ENCODE peak calls at places on chromosome 14, in nine cellular contexts. One of them, this sample, is unnamed.

GRCh38 chr14:33376510-33376909 is 437.8 kb downstream of the NPAS3 start:
- DNase-seq in tibial artery: no peak
- DNase-seq in T-helper 1 cell: no peak
- DNase-seq in iPS DF 19.7: no peak
- DNase-seq in choroid plexus epithelial cell: no peak
- DNase-seq in stimulated activated CD8-positive, alpha-beta memory T cell treated with anti-CD3 and anti-CD28 coated beads, Interleukin-12 subunit alpha, Interleukin-12 subunit beta, amount 100 ng/mL, for 1 hour: no peak
- DNase-seq in SHP77: peak
- DNase-seq in AG09319: no peak
- DNase-seq in H9: no peak
- DNase-seq in this sample: no peak

GRCh38 chr14:101442451-101442850 is 118.8 kb upstream of the DIO3 start:
- DNase-seq in tibial artery: no peak
- DNase-seq in T-helper 1 cell: peak
- DNase-seq in iPS DF 19.7: no peak
- DNase-seq in choroid plexus epithelial cell: no peak
- DNase-seq in stimulated activated CD8-positive, alpha-beta memory T cell treated with anti-CD3 and anti-CD28 coated beads, Interleukin-12 subunit alpha, Interleukin-12 subunit beta, amount 100 ng/mL, for 1 hour: peak
- DNase-seq in SHP77: no peak
- DNase-seq in AG09319: no peak
- DNase-seq in H9: no peak
- DNase-seq in this sample: no peak

GRCh38 chr14:103260629-103261124 is 73.4 kb upstream of the EIF5 start:
- DNase-seq in tibial artery: peak
- DNase-seq in T-helper 1 cell: no peak
- DNase-seq in iPS DF 19.7: no peak
- DNase-seq in choroid plexus epithelial cell: peak
- DNase-seq in stimulated activated CD8-positive, alpha-beta memory T cell treated with anti-CD3 and anti-CD28 coated beads, Interleukin-12 subunit alpha, Interleukin-12 subunit beta, amount 100 ng/mL, for 1 hour: no peak
- DNase-seq in SHP77: no peak
- DNase-seq in AG09319: peak
- DNase-seq in H9: no peak
- DNase-seq in this sample: peak

GRCh38 chr14:68468437-68469207 is 324.2 kb downstream of the ZFP36L1 start:
- DNase-seq in tibial artery: no peak
- DNase-seq in T-helper 1 cell: no peak
- DNase-seq in iPS DF 19.7: no peak
- DNase-seq in choroid plexus epithelial cell: peak
- DNase-seq in stimulated activated CD8-positive, alpha-beta memory T cell treated with anti-CD3 and anti-CD28 coated beads, Interleukin-12 subunit alpha, Interleukin-12 subunit beta, amount 100 ng/mL, for 1 hour: peak
- DNase-seq in SHP77: no peak
- DNase-seq in AG09319: no peak
- DNase-seq in H9: no peak
- DNase-seq in this sample: peak

GRCh38 chr14:61630399-61630798 is 64.9 kb upstream of the HIF1A start:
- DNase-seq in tibial artery: no peak
- DNase-seq in T-helper 1 cell: no peak
- DNase-seq in iPS DF 19.7: no peak
- DNase-seq in choroid plexus epithelial cell: no peak
- DNase-seq in stimulated activated CD8-positive, alpha-beta memory T cell treated with anti-CD3 and anti-CD28 coated beads, Interleukin-12 subunit alpha, Interleukin-12 subunit beta, amount 100 ng/mL, for 1 hour: no peak
- DNase-seq in SHP77: no peak
- DNase-seq in AG09319: no peak
- DNase-seq in H9: no peak
- DNase-seq in this sample: no peak

GRCh38 chr14:23043749-23044148 is 1.7 kb downstream of the PSMB11 start:
- DNase-seq in tibial artery: no peak
- DNase-seq in T-helper 1 cell: no peak
- DNase-seq in iPS DF 19.7: no peak
- DNase-seq in choroid plexus epithelial cell: no peak
- DNase-seq in stimulated activated CD8-positive, alpha-beta memory T cell treated with anti-CD3 and anti-CD28 coated beads, Interleukin-12 subunit alpha, Interleukin-12 subunit beta, amount 100 ng/mL, for 1 hour: no peak
- DNase-seq in SHP77: no peak
- DNase-seq in AG09319: no peak
- DNase-seq in H9: no peak
- DNase-seq in this sample: no peak

GRCh38 chr14:45249847-45250575 is 3.0 kb downstream of the MIS18BP1 start:
- DNase-seq in tibial artery: no peak
- DNase-seq in T-helper 1 cell: no peak
- DNase-seq in iPS DF 19.7: no peak
- DNase-seq in choroid plexus epithelial cell: peak
- DNase-seq in stimulated activated CD8-positive, alpha-beta memory T cell treated with anti-CD3 and anti-CD28 coated beads, Interleukin-12 subunit alpha, Interleukin-12 subunit beta, amount 100 ng/mL, for 1 hour: no peak
- DNase-seq in SHP77: no peak
- DNase-seq in AG09319: peak
- DNase-seq in H9: no peak
- DNase-seq in this sample: peak

GRCh38 chr14:35121026-35121886 is 534 bp downstream of the PPP2R3C start:
- DNase-seq in tibial artery: no peak
- DNase-seq in T-helper 1 cell: no peak
- DNase-seq in iPS DF 19.7: no peak
- DNase-seq in choroid plexus epithelial cell: peak
- DNase-seq in stimulated activated CD8-positive, alpha-beta memory T cell treated with anti-CD3 and anti-CD28 coated beads, Interleukin-12 subunit alpha, Interleukin-12 subunit beta, amount 100 ng/mL, for 1 hour: no peak
- DNase-seq in SHP77: peak
- DNase-seq in AG09319: no peak
- DNase-seq in H9: no peak
- DNase-seq in this sample: peak

GRCh38 chr14:105216490-105217247 is 31.7 kb upstream of the BTBD6 start:
- DNase-seq in tibial artery: no peak
- DNase-seq in T-helper 1 cell: no peak
- DNase-seq in iPS DF 19.7: no peak
- DNase-seq in choroid plexus epithelial cell: peak
- DNase-seq in stimulated activated CD8-positive, alpha-beta memory T cell treated with anti-CD3 and anti-CD28 coated beads, Interleukin-12 subunit alpha, Interleukin-12 subunit beta, amount 100 ng/mL, for 1 hour: no peak
- DNase-seq in SHP77: no peak
- DNase-seq in AG09319: no peak
- DNase-seq in H9: no peak
- DNase-seq in this sample: no peak

GRCh38 chr14:55158412-55158811 is 29.4 kb downstream of the LGALS3 start:
- DNase-seq in tibial artery: no peak
- DNase-seq in T-helper 1 cell: no peak
- DNase-seq in iPS DF 19.7: no peak
- DNase-seq in choroid plexus epithelial cell: no peak
- DNase-seq in stimulated activated CD8-positive, alpha-beta memory T cell treated with anti-CD3 and anti-CD28 coated beads, Interleukin-12 subunit alpha, Interleukin-12 subunit beta, amount 100 ng/mL, for 1 hour: no peak
- DNase-seq in SHP77: no peak
- DNase-seq in AG09319: no peak
- DNase-seq in H9: no peak
- DNase-seq in this sample: no peak

GRCh38 chr14:51014086-51014485 is 69.8 kb upstream of the PYGL start:
- DNase-seq in tibial artery: no peak
- DNase-seq in T-helper 1 cell: no peak
- DNase-seq in iPS DF 19.7: no peak
- DNase-seq in choroid plexus epithelial cell: peak
- DNase-seq in stimulated activated CD8-positive, alpha-beta memory T cell treated with anti-CD3 and anti-CD28 coated beads, Interleukin-12 subunit alpha, Interleukin-12 subunit beta, amount 100 ng/mL, for 1 hour: no peak
- DNase-seq in SHP77: no peak
- DNase-seq in AG09319: peak
- DNase-seq in H9: no peak
- DNase-seq in this sample: peak

GRCh38 chr14:89564291-89564957 is 147.4 kb upstream of the FOXN3 start:
- DNase-seq in tibial artery: no peak
- DNase-seq in T-helper 1 cell: no peak
- DNase-seq in iPS DF 19.7: no peak
- DNase-seq in choroid plexus epithelial cell: peak
- DNase-seq in stimulated activated CD8-positive, alpha-beta memory T cell treated with anti-CD3 and anti-CD28 coated beads, Interleukin-12 subunit alpha, Interleukin-12 subunit beta, amount 100 ng/mL, for 1 hour: no peak
- DNase-seq in SHP77: no peak
- DNase-seq in AG09319: no peak
- DNase-seq in H9: no peak
- DNase-seq in this sample: peak

GRCh38 chr14:21084396-21084795 is 14.1 kb downstream of the ZNF219 start:
- DNase-seq in tibial artery: no peak
- DNase-seq in T-helper 1 cell: no peak
- DNase-seq in iPS DF 19.7: no peak
- DNase-seq in choroid plexus epithelial cell: no peak
- DNase-seq in stimulated activated CD8-positive, alpha-beta memory T cell treated with anti-CD3 and anti-CD28 coated beads, Interleukin-12 subunit alpha, Interleukin-12 subunit beta, amount 100 ng/mL, for 1 hour: no peak
- DNase-seq in SHP77: no peak
- DNase-seq in AG09319: no peak
- DNase-seq in H9: no peak
- DNase-seq in this sample: no peak

GRCh38 chr14:59332727-59333126 is 132.5 kb downstream of the GPR135 start:
- DNase-seq in tibial artery: no peak
- DNase-seq in T-helper 1 cell: no peak
- DNase-seq in iPS DF 19.7: no peak
- DNase-seq in choroid plexus epithelial cell: peak
- DNase-seq in stimulated activated CD8-positive, alpha-beta memory T cell treated with anti-CD3 and anti-CD28 coated beads, Interleukin-12 subunit alpha, Interleukin-12 subunit beta, amount 100 ng/mL, for 1 hour: no peak
- DNase-seq in SHP77: no peak
- DNase-seq in AG09319: peak
- DNase-seq in H9: no peak
- DNase-seq in this sample: peak

GRCh38 chr14:69671365-69672050 is 60.1 kb downstream of the SUSD6 start:
- DNase-seq in tibial artery: no peak
- DNase-seq in T-helper 1 cell: no peak
- DNase-seq in iPS DF 19.7: no peak
- DNase-seq in choroid plexus epithelial cell: no peak
- DNase-seq in stimulated activated CD8-positive, alpha-beta memory T cell treated with anti-CD3 and anti-CD28 coated beads, Interleukin-12 subunit alpha, Interleukin-12 subunit beta, amount 100 ng/mL, for 1 hour: no peak
- DNase-seq in SHP77: no peak
- DNase-seq in AG09319: no peak
- DNase-seq in H9: no peak
- DNase-seq in this sample: no peak

GRCh38 chr14:51852541-51852940 is 7.9 kb upstream of the GNG2 start:
- DNase-seq in tibial artery: no peak
- DNase-seq in T-helper 1 cell: no peak
- DNase-seq in iPS DF 19.7: no peak
- DNase-seq in choroid plexus epithelial cell: peak
- DNase-seq in stimulated activated CD8-positive, alpha-beta memory T cell treated with anti-CD3 and anti-CD28 coated beads, Interleukin-12 subunit alpha, Interleukin-12 subunit beta, amount 100 ng/mL, for 1 hour: no peak
- DNase-seq in SHP77: no peak
- DNase-seq in AG09319: no peak
- DNase-seq in H9: no peak
- DNase-seq in this sample: no peak

GRCh38 chr14:102215071-102215470 is 75.4 kb downstream of the WDR20 start:
- DNase-seq in tibial artery: no peak
- DNase-seq in T-helper 1 cell: no peak
- DNase-seq in iPS DF 19.7: no peak
- DNase-seq in choroid plexus epithelial cell: no peak
- DNase-seq in stimulated activated CD8-positive, alpha-beta memory T cell treated with anti-CD3 and anti-CD28 coated beads, Interleukin-12 subunit alpha, Interleukin-12 subunit beta, amount 100 ng/mL, for 1 hour: no peak
- DNase-seq in SHP77: no peak
- DNase-seq in AG09319: peak
- DNase-seq in H9: no peak
- DNase-seq in this sample: peak

GRCh38 chr14:67133595-67134441 is 55.4 kb upstream of the GARIN2 start:
- DNase-seq in tibial artery: no peak
- DNase-seq in T-helper 1 cell: no peak
- DNase-seq in iPS DF 19.7: no peak
- DNase-seq in choroid plexus epithelial cell: peak
- DNase-seq in stimulated activated CD8-positive, alpha-beta memory T cell treated with anti-CD3 and anti-CD28 coated beads, Interleukin-12 subunit alpha, Interleukin-12 subunit beta, amount 100 ng/mL, for 1 hour: no peak
- DNase-seq in SHP77: no peak
- DNase-seq in AG09319: no peak
- DNase-seq in H9: no peak
- DNase-seq in this sample: no peak

GRCh38 chr14:64702493-64703392 is 1.5 kb upstream of the PLEKHG3 start:
- DNase-seq in tibial artery: peak
- DNase-seq in T-helper 1 cell: peak
- DNase-seq in iPS DF 19.7: peak
- DNase-seq in choroid plexus epithelial cell: no peak
- DNase-seq in stimulated activated CD8-positive, alpha-beta memory T cell treated with anti-CD3 and anti-CD28 coated beads, Interleukin-12 subunit alpha, Interleukin-12 subunit beta, amount 100 ng/mL, for 1 hour: no peak
- DNase-seq in SHP77: no peak
- DNase-seq in AG09319: no peak
- DNase-seq in H9: peak
- DNase-seq in this sample: no peak

GRCh38 chr14:104436047-104436531 is 143.5 kb upstream of the C14orf180 start:
- DNase-seq in tibial artery: peak
- DNase-seq in T-helper 1 cell: no peak
- DNase-seq in iPS DF 19.7: no peak
- DNase-seq in choroid plexus epithelial cell: peak
- DNase-seq in stimulated activated CD8-positive, alpha-beta memory T cell treated with anti-CD3 and anti-CD28 coated beads, Interleukin-12 subunit alpha, Interleukin-12 subunit beta, amount 100 ng/mL, for 1 hour: no peak
- DNase-seq in SHP77: no peak
- DNase-seq in AG09319: no peak
- DNase-seq in H9: peak
- DNase-seq in this sample: peak

GRCh38 chr14:79502751-79503148 is 708.6 kb downstream of the DIO2 start:
- DNase-seq in tibial artery: no peak
- DNase-seq in T-helper 1 cell: no peak
- DNase-seq in iPS DF 19.7: no peak
- DNase-seq in choroid plexus epithelial cell: no peak
- DNase-seq in stimulated activated CD8-positive, alpha-beta memory T cell treated with anti-CD3 and anti-CD28 coated beads, Interleukin-12 subunit alpha, Interleukin-12 subunit beta, amount 100 ng/mL, for 1 hour: no peak
- DNase-seq in SHP77: no peak
- DNase-seq in AG09319: no peak
- DNase-seq in H9: no peak
- DNase-seq in this sample: no peak

GRCh38 chr14:51041117-51041531 is 53.8 kb downstream of the TRIM9 start:
- DNase-seq in tibial artery: no peak
- DNase-seq in T-helper 1 cell: no peak
- DNase-seq in iPS DF 19.7: no peak
- DNase-seq in choroid plexus epithelial cell: no peak
- DNase-seq in stimulated activated CD8-positive, alpha-beta memory T cell treated with anti-CD3 and anti-CD28 coated beads, Interleukin-12 subunit alpha, Interleukin-12 subunit beta, amount 100 ng/mL, for 1 hour: no peak
- DNase-seq in SHP77: no peak
- DNase-seq in AG09319: no peak
- DNase-seq in H9: no peak
- DNase-seq in this sample: no peak

This sample was measured in fibroblast of villous mesenchyme.